ENCODE peak calls at places on chromosome 9, in four cellular contexts. Z is GM03348, U is AG08395, K is substantia nigra. C is an unnamed sample.

GRCh38 chr9:4137234-4137633 is 162.6 kb downstream of the GLIS3 start:
- DNase-seq in Z (peak; percentile 80), U (peak; percentile 89), K (no peak), C (no peak)

GRCh38 chr9:115922441-115922840 is 231.2 kb upstream of the PAPPA start:
- DNase-seq in Z (no peak), U (no peak), K (no peak), C (no peak)

GRCh38 chr9:121861501-121862180 is 210.2 kb downstream of the DAB2IP start:
- DNase-seq in Z (no peak), U (peak; percentile 41), K (no peak), C (peak; percentile 40)

GRCh38 chr9:69546265-69546664 is 125.9 kb downstream of the APBA1 start:
- DNase-seq in Z (peak; percentile 25), U (peak; percentile 31), K (no peak), C (no peak)

GRCh38 chr9:113568481-113569321 is 105.2 kb downstream of the RGS3 start:
- DNase-seq in Z (no peak), U (peak; percentile 37), K (no peak), C (no peak)

GRCh38 chr9:21095561-21095960 is 17.8 kb upstream of the IFNB1 start:
- DNase-seq in Z (no peak), U (no peak), K (no peak), C (no peak)

GRCh38 chr9:36946653-36947052 is 87.4 kb downstream of the PAX5 start:
- DNase-seq in Z (no peak), U (peak; percentile 26), K (no peak), C (no peak)

GRCh38 chr9:134894136-134894860 is 13.7 kb downstream of the FCN2 start:
- DNase-seq in Z (no peak), U (no peak), K (no peak), C (no peak)

GRCh38 chr9:120932086-120932818 is 5.7 kb upstream of the TRAF1 start:
- DNase-seq in Z (no peak), U (no peak), K (no peak), C (no peak)

GRCh38 chr9:223167-223566 is 8.5 kb downstream of the DOCK8 start:
- DNase-seq in Z (no peak), U (no peak), K (no peak), C (no peak)

GRCh38 chr9:8234286-8234819 is 434.8 kb upstream of the DMAC1 start:
- DNase-seq in Z (no peak), U (no peak), K (no peak), C (no peak)

GRCh38 chr9:20540169-20540863 is 82.0 kb downstream of the MLLT3 start:
- DNase-seq in Z (no peak), U (no peak), K (no peak), C (no peak)

C was measured in caudate nucleus.